ENCODE peak calls at places on chromosomes 13 and 19, in six cellular contexts. One of them, this sample, is unnamed.

GRCh38 chr13:42752731-42753130 is 28.7 kb upstream of the FAM216B start:
- DNase-seq in AG09309: no peak
- DNase-seq in cardiac fibroblast: peak
- DNase-seq in endothelial cell of umbilical vein: no peak
- DNase-seq in astrocyte of the cerebellum: no peak
- DNase-seq in uterus: no peak
- DNase-seq in this sample: no peak

GRCh38 chr13:28394422-28394821 is 100.5 kb downstream of the FLT1 start:
- DNase-seq in AG09309: no peak
- DNase-seq in cardiac fibroblast: peak
- DNase-seq in endothelial cell of umbilical vein: peak
- DNase-seq in astrocyte of the cerebellum: no peak
- DNase-seq in uterus: no peak
- DNase-seq in this sample: no peak

GRCh38 chr13:98947925-98948324 is 29.9 kb downstream of the DOCK9 start:
- DNase-seq in AG09309: no peak
- DNase-seq in cardiac fibroblast: no peak
- DNase-seq in endothelial cell of umbilical vein: peak
- DNase-seq in astrocyte of the cerebellum: no peak
- DNase-seq in uterus: no peak
- DNase-seq in this sample: no peak

GRCh38 chr19:18051887-18052286 is 34.8 kb downstream of the IL12RB1 start:
- DNase-seq in AG09309: no peak
- DNase-seq in cardiac fibroblast: no peak
- DNase-seq in endothelial cell of umbilical vein: no peak
- DNase-seq in astrocyte of the cerebellum: no peak
- DNase-seq in uterus: no peak
- DNase-seq in this sample: no peak

GRCh38 chr13:39784347-39784746 is 128.9 kb downstream of the COG6 start:
- DNase-seq in AG09309: no peak
- DNase-seq in cardiac fibroblast: peak
- DNase-seq in endothelial cell of umbilical vein: peak
- DNase-seq in astrocyte of the cerebellum: no peak
- DNase-seq in uterus: no peak
- DNase-seq in this sample: no peak

GRCh38 chr13:59458908-59459579 is 704.7 kb downstream of the DIAPH3 start:
- DNase-seq in AG09309: peak
- DNase-seq in cardiac fibroblast: peak
- DNase-seq in endothelial cell of umbilical vein: peak
- DNase-seq in astrocyte of the cerebellum: peak
- DNase-seq in uterus: peak
- DNase-seq in this sample: no peak

GRCh38 chr19:39430675-39431593 is 4.8 kb downstream of the RPS16 start:
- DNase-seq in AG09309: no peak
- DNase-seq in cardiac fibroblast: peak
- DNase-seq in endothelial cell of umbilical vein: peak
- DNase-seq in astrocyte of the cerebellum: peak
- DNase-seq in uterus: no peak
- DNase-seq in this sample: peak

GRCh38 chr13:45086484-45086883 is 33.8 kb upstream of the GTF2F2 start:
- DNase-seq in AG09309: peak
- DNase-seq in cardiac fibroblast: peak
- DNase-seq in endothelial cell of umbilical vein: no peak
- DNase-seq in astrocyte of the cerebellum: no peak
- DNase-seq in uterus: no peak
- DNase-seq in this sample: no peak

GRCh38 chr13:73625562-73626339 is 508.5 kb downstream of the KLF12 start:
- DNase-seq in AG09309: no peak
- DNase-seq in cardiac fibroblast: no peak
- DNase-seq in endothelial cell of umbilical vein: no peak
- DNase-seq in astrocyte of the cerebellum: no peak
- DNase-seq in uterus: no peak
- DNase-seq in this sample: no peak

GRCh38 chr13:30720470-30720869 is 14.9 kb upstream of the ALOX5AP start:
- DNase-seq in AG09309: no peak
- DNase-seq in cardiac fibroblast: peak
- DNase-seq in endothelial cell of umbilical vein: no peak
- DNase-seq in astrocyte of the cerebellum: no peak
- DNase-seq in uterus: no peak
- DNase-seq in this sample: no peak

GRCh38 chr19:28631931-28632330 is 581.0 kb downstream of the UQCRFS1 start:
- DNase-seq in AG09309: no peak
- DNase-seq in cardiac fibroblast: no peak
- DNase-seq in endothelial cell of umbilical vein: no peak
- DNase-seq in astrocyte of the cerebellum: no peak
- DNase-seq in uterus: no peak
- DNase-seq in this sample: no peak

GRCh38 chr19:16726916-16727315 is 7.3 kb downstream of the NWD1 start:
- DNase-seq in AG09309: no peak
- DNase-seq in cardiac fibroblast: no peak
- DNase-seq in endothelial cell of umbilical vein: no peak
- DNase-seq in astrocyte of the cerebellum: no peak
- DNase-seq in uterus: no peak
- DNase-seq in this sample: no peak

GRCh38 chr13:46389985-46390384 is 2.9 kb upstream of the RUBCNL start:
- DNase-seq in AG09309: no peak
- DNase-seq in cardiac fibroblast: no peak
- DNase-seq in endothelial cell of umbilical vein: no peak
- DNase-seq in astrocyte of the cerebellum: no peak
- DNase-seq in uterus: no peak
- DNase-seq in this sample: no peak

GRCh38 chr13:99385940-99386339 is 78.7 kb upstream of the GPR183 start:
- DNase-seq in AG09309: no peak
- DNase-seq in cardiac fibroblast: no peak
- DNase-seq in endothelial cell of umbilical vein: no peak
- DNase-seq in astrocyte of the cerebellum: no peak
- DNase-seq in uterus: no peak
- DNase-seq in this sample: peak

GRCh38 chr13:35855531-35856019 is 275.6 kb downstream of the DCLK1 start:
- DNase-seq in AG09309: no peak
- DNase-seq in cardiac fibroblast: peak
- DNase-seq in endothelial cell of umbilical vein: no peak
- DNase-seq in astrocyte of the cerebellum: no peak
- DNase-seq in uterus: no peak
- DNase-seq in this sample: no peak

GRCh38 chr19:1409204-1410005 is 2.0 kb downstream of the DAZAP1 start:
- DNase-seq in AG09309: no peak
- DNase-seq in cardiac fibroblast: no peak
- DNase-seq in endothelial cell of umbilical vein: no peak
- DNase-seq in astrocyte of the cerebellum: no peak
- DNase-seq in uterus: no peak
- DNase-seq in this sample: no peak

GRCh38 chr13:97185291-97185690 is 36.8 kb upstream of the MBNL2 start:
- DNase-seq in AG09309: no peak
- DNase-seq in cardiac fibroblast: no peak
- DNase-seq in endothelial cell of umbilical vein: no peak
- DNase-seq in astrocyte of the cerebellum: no peak
- DNase-seq in uterus: no peak
- DNase-seq in this sample: no peak

GRCh38 chr13:28301839-28302238 is 163.5 kb downstream of the PAN3 start:
- DNase-seq in AG09309: no peak
- DNase-seq in cardiac fibroblast: no peak
- DNase-seq in endothelial cell of umbilical vein: peak
- DNase-seq in astrocyte of the cerebellum: no peak
- DNase-seq in uterus: no peak
- DNase-seq in this sample: no peak

GRCh38 chr19:13149628-13150186 is 468 bp downstream of the STX10 start:
- DNase-seq in AG09309: no peak
- DNase-seq in cardiac fibroblast: peak
- DNase-seq in endothelial cell of umbilical vein: peak
- DNase-seq in astrocyte of the cerebellum: no peak
- DNase-seq in uterus: peak
- DNase-seq in this sample: no peak

GRCh38 chr13:114228176-114228575 is 6.5 kb upstream of the CDC16 start:
- DNase-seq in AG09309: no peak
- DNase-seq in cardiac fibroblast: no peak
- DNase-seq in endothelial cell of umbilical vein: no peak
- DNase-seq in astrocyte of the cerebellum: no peak
- DNase-seq in uterus: no peak
- DNase-seq in this sample: no peak

GRCh38 chr19:15519433-15519976 is 11.2 kb downstream of the CYP4F22 start:
- DNase-seq in AG09309: no peak
- DNase-seq in cardiac fibroblast: no peak
- DNase-seq in endothelial cell of umbilical vein: no peak
- DNase-seq in astrocyte of the cerebellum: no peak
- DNase-seq in uterus: no peak
- DNase-seq in this sample: no peak

GRCh38 chr13:73940098-73940497 is 194.1 kb downstream of the KLF12 start:
- DNase-seq in AG09309: no peak
- DNase-seq in cardiac fibroblast: no peak
- DNase-seq in endothelial cell of umbilical vein: no peak
- DNase-seq in astrocyte of the cerebellum: no peak
- DNase-seq in uterus: no peak
- DNase-seq in this sample: no peak

GRCh38 chr13:113275387-113275786 is 21.7 kb upstream of the LAMP1 start:
- DNase-seq in AG09309: peak
- DNase-seq in cardiac fibroblast: peak
- DNase-seq in endothelial cell of umbilical vein: peak
- DNase-seq in astrocyte of the cerebellum: peak
- DNase-seq in uterus: no peak
- DNase-seq in this sample: no peak

GRCh38 chr19:56066152-56067023 is 54.7 kb downstream of the ZNF787 start:
- DNase-seq in AG09309: no peak
- DNase-seq in cardiac fibroblast: peak
- DNase-seq in endothelial cell of umbilical vein: peak
- DNase-seq in astrocyte of the cerebellum: peak
- DNase-seq in uterus: peak
- DNase-seq in this sample: no peak

GRCh38 chr13:37863708-37864107 is 5.9 kb downstream of the TRPC4 start:
- DNase-seq in AG09309: no peak
- DNase-seq in cardiac fibroblast: no peak
- DNase-seq in endothelial cell of umbilical vein: no peak
- DNase-seq in astrocyte of the cerebellum: no peak
- DNase-seq in uterus: no peak
- DNase-seq in this sample: no peak

GRCh38 chr19:35136231-35136630 is 1.4 kb upstream of the LGI4 start:
- DNase-seq in AG09309: no peak
- DNase-seq in cardiac fibroblast: no peak
- DNase-seq in endothelial cell of umbilical vein: no peak
- DNase-seq in astrocyte of the cerebellum: no peak
- DNase-seq in uterus: no peak
- DNase-seq in this sample: no peak

GRCh38 chr13:89726690-89727435 is 1620.6 kb upstream of the MIR17HG start:
- DNase-seq in AG09309: no peak
- DNase-seq in cardiac fibroblast: peak
- DNase-seq in endothelial cell of umbilical vein: peak
- DNase-seq in astrocyte of the cerebellum: peak
- DNase-seq in uterus: no peak
- DNase-seq in this sample: no peak

GRCh38 chr13:111510502-111511218 is 190.2 kb downstream of the TEX29 start:
- DNase-seq in AG09309: no peak
- DNase-seq in cardiac fibroblast: no peak
- DNase-seq in endothelial cell of umbilical vein: no peak
- DNase-seq in astrocyte of the cerebellum: no peak
- DNase-seq in uterus: no peak
- DNase-seq in this sample: peak

GRCh38 chr19:10811391-10812111 is 24.5 kb downstream of the TMED1 start:
- DNase-seq in AG09309: no peak
- DNase-seq in cardiac fibroblast: no peak
- DNase-seq in endothelial cell of umbilical vein: no peak
- DNase-seq in astrocyte of the cerebellum: no peak
- DNase-seq in uterus: no peak
- DNase-seq in this sample: no peak

DNA sequence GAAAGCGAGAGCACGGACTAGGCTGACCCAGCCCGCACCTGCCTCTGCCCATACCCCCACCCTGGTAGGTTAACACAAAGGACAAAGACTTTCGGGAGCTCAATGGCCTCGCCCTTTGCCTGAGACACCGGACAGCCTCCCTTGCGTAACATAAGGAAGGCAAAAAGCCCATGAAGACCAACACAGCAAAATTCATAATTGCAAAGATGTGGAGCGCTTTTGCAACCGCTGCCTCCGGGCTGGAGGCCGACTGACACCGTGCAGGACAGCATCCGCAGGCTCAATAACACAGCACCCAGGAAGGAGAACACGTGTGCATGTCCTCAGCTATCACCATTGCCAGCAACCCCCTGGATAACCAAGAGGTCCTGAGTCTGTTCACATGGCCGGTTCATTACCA is 15.4 kb downstream of the LILRA1 start:
- DNase-seq in AG09309: no peak
- DNase-seq in cardiac fibroblast: no peak
- DNase-seq in endothelial cell of umbilical vein: no peak
- DNase-seq in astrocyte of the cerebellum: no peak
- DNase-seq in uterus: no peak
- DNase-seq in this sample: no peak
- H3K4me3 ChIP-seq in AG09309: no peak
- H3K4me3 ChIP-seq in cardiac fibroblast: no peak
- H3K4me3 ChIP-seq in endothelial cell of umbilical vein: no peak
- H3K4me3 ChIP-seq in astrocyte of the cerebellum: no peak
- H3K4me3 ChIP-seq in uterus: no peak
- H3K4me3 ChIP-seq in this sample: no peak

DNA sequence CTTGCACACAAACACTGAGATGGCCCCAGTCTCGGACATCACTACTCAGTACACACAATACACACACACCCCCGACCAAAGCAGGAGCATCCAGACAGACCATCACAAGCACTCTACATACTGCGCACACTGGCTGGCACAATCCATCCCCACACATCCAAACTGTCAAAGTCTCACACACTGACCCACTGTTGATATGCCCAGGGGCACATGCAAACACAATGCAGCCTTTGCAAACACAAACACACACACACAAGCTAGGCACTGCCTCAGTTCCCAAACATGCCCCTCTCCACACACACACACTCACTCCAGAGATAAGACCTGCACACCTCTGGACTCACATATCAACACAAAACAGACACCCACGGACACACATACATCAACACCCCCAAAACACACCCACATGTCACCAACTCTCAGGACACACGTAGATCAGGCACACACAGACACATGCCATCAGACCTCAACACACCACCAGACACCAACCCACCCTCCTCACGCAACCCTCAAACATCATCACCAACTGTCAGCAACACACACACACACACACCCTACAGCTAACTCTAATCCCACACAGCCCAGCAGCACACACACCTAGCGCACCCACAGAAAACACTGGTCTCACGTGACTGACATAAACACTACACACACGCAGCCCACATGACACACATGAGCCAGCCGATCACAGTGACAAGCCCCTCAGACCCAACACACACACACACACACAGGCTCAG is 1.9 kb downstream of the BBC3 start:
- DNase-seq in AG09309: no peak
- DNase-seq in cardiac fibroblast: peak
- DNase-seq in endothelial cell of umbilical vein: peak
- DNase-seq in astrocyte of the cerebellum: no peak
- DNase-seq in uterus: peak
- DNase-seq in this sample: no peak
- H3K4me3 ChIP-seq in AG09309: peak
- H3K4me3 ChIP-seq in cardiac fibroblast: peak
- H3K4me3 ChIP-seq in endothelial cell of umbilical vein: peak
- H3K4me3 ChIP-seq in astrocyte of the cerebellum: peak
- H3K4me3 ChIP-seq in uterus: no peak
- H3K4me3 ChIP-seq in this sample: peak

GRCh38 chr19:46022431-46023310 is at the start of gene PGLYRP1:
- DNase-seq in AG09309: no peak
- DNase-seq in cardiac fibroblast: no peak
- DNase-seq in endothelial cell of umbilical vein: no peak
- DNase-seq in astrocyte of the cerebellum: no peak
- DNase-seq in uterus: no peak
- DNase-seq in this sample: no peak
- H3K4me3 ChIP-seq in AG09309: no peak
- H3K4me3 ChIP-seq in cardiac fibroblast: no peak
- H3K4me3 ChIP-seq in endothelial cell of umbilical vein: no peak
- H3K4me3 ChIP-seq in astrocyte of the cerebellum: no peak
- H3K4me3 ChIP-seq in uterus: no peak
- H3K4me3 ChIP-seq in this sample: no peak

GRCh38 chr19:14363203-14364097 is 17.8 kb upstream of the ADGRE5 start:
- DNase-seq in AG09309: no peak
- DNase-seq in cardiac fibroblast: peak
- DNase-seq in endothelial cell of umbilical vein: peak
- DNase-seq in astrocyte of the cerebellum: no peak
- DNase-seq in uterus: peak
- DNase-seq in this sample: peak
- H3K4me3 ChIP-seq in AG09309: no peak
- H3K4me3 ChIP-seq in cardiac fibroblast: peak
- H3K4me3 ChIP-seq in endothelial cell of umbilical vein: peak
- H3K4me3 ChIP-seq in astrocyte of the cerebellum: peak
- H3K4me3 ChIP-seq in uterus: no peak
- H3K4me3 ChIP-seq in this sample: peak

This sample was measured in coronary artery.